ENCODE peak calls at places on chromosomes 11 and 22, in eight cellular contexts. Q is astrocyte of the spinal cord, S is H9, Z is mammary epithelial cell, H is Caco-2, X is fibroblast of the aortic adventitia, I is WERI-Rb-1, U is cardiac muscle cell. K is an unnamed sample.

GRCh38 chr22:32904044-32904443 is 102.5 kb downstream of the TIMP3 start:
- DNase-seq in Q (peak), S (peak), Z (peak), H (peak), X (peak), I (peak), U (peak), K (no peak)

GRCh38 chr11:10526974-10527918 is 13.7 kb downstream of the RNF141 start:
- DNase-seq in Q (peak), S (no peak), Z (peak), H (no peak), X (no peak), I (no peak), U (no peak), K (no peak)

GRCh38 chr11:44979536-44980399 is 29.1 kb upstream of the TP53I11 start:
- DNase-seq in Q (no peak), S (peak), Z (no peak), H (no peak), X (no peak), I (no peak), U (no peak), K (no peak)

GRCh38 chr22:46142548-46143490 is 7.5 kb upstream of the PPARA start:
- DNase-seq in Q (no peak), S (no peak), Z (no peak), H (no peak), X (no peak), I (no peak), U (no peak), K (no peak)

GRCh38 chr22:45171830-45172229 is 8.1 kb downstream of the NUP50 start:
- DNase-seq in Q (no peak), S (no peak), Z (no peak), H (no peak), X (no peak), I (no peak), U (no peak), K (no peak)

GRCh38 chr11:57131080-57131790 is 50.5 kb upstream of the LRRC55 start:
- DNase-seq in Q (peak), S (peak), Z (peak), H (peak), X (peak), I (peak), U (peak), K (no peak)

GRCh38 chr22:28034760-28035401 is 115.8 kb upstream of the PITPNB start:
- DNase-seq in Q (peak), S (no peak), Z (no peak), H (no peak), X (peak), I (no peak), U (peak), K (no peak)

GRCh38 chr22:22380098-22381030 is 128.2 kb downstream of the ZNF280B start:
- DNase-seq in Q (no peak), S (peak), Z (no peak), H (peak), X (no peak), I (peak), U (no peak), K (no peak)

GRCh38 chr11:124759268-124760204 is 2.6 kb downstream of the ESAM start:
- DNase-seq in Q (no peak), S (peak), Z (no peak), H (no peak), X (no peak), I (no peak), U (peak), K (no peak)

GRCh38 chr11:130371004-130371590 is 56.4 kb upstream of the ZBTB44 start:
- DNase-seq in Q (no peak), S (no peak), Z (no peak), H (peak), X (no peak), I (no peak), U (no peak), K (no peak)

GRCh38 chr22:40058265-40058664 is 63.5 kb downstream of the FAM83F start:
- DNase-seq in Q (no peak), S (no peak), Z (no peak), H (no peak), X (no peak), I (no peak), U (no peak), K (no peak)

GRCh38 chr11:86570020-86570419 is 102.4 kb downstream of the ME3 start:
- DNase-seq in Q (no peak), S (no peak), Z (no peak), H (no peak), X (no peak), I (peak), U (peak), K (no peak)

GRCh38 chr11:17263803-17264202 is 12.7 kb upstream of the NUCB2 start:
- DNase-seq in Q (peak), S (no peak), Z (peak), H (no peak), X (peak), I (no peak), U (no peak), K (no peak)

GRCh38 chr22:19350476-19350859 is 58.9 kb upstream of the CLTCL1 start:
- DNase-seq in Q (no peak), S (no peak), Z (no peak), H (no peak), X (no peak), I (no peak), U (no peak), K (no peak)

GRCh38 chr11:58782066-58782465 is 50.3 kb upstream of the GLYAT start:
- DNase-seq in Q (no peak), S (no peak), Z (no peak), H (no peak), X (no peak), I (no peak), U (no peak), K (no peak)

GRCh38 chr22:28711820-28712777 is 29.5 kb downstream of the CHEK2 start:
- DNase-seq in Q (peak), S (no peak), Z (peak), H (peak), X (peak), I (no peak), U (no peak), K (no peak)

GRCh38 chr11:75342966-75343870 is 8.2 kb downstream of the ARRB1 start:
- DNase-seq in Q (no peak), S (peak), Z (no peak), H (peak), X (no peak), I (peak), U (no peak), K (no peak)

GRCh38 chr22:33192156-33192555 is 134.0 kb upstream of the SYN3 start:
- DNase-seq in Q (no peak), S (no peak), Z (no peak), H (no peak), X (no peak), I (no peak), U (no peak), K (no peak)

GRCh38 chr11:13944801-13945505 is 17.6 kb upstream of the SPON1 start:
- DNase-seq in Q (no peak), S (no peak), Z (no peak), H (no peak), X (no peak), I (no peak), U (no peak), K (no peak)

GRCh38 chr11:9269492-9270030 is 4.4 kb upstream of the DENND5A start:
- DNase-seq in Q (no peak), S (no peak), Z (no peak), H (no peak), X (peak), I (no peak), U (peak), K (no peak)

GRCh38 chr22:28249402-28249801 is 330.3 kb upstream of the PITPNB start:
- DNase-seq in Q (no peak), S (no peak), Z (no peak), H (no peak), X (no peak), I (no peak), U (peak), K (no peak)

GRCh38 chr11:120509346-120510053 is 2.0 kb upstream of the GRIK4 start:
- DNase-seq in Q (no peak), S (no peak), Z (no peak), H (no peak), X (no peak), I (no peak), U (no peak), K (no peak)

GRCh38 chr22:19933328-19934241 is 8.0 kb upstream of the COMT start:
- DNase-seq in Q (no peak), S (no peak), Z (no peak), H (no peak), X (no peak), I (no peak), U (no peak), K (no peak)

GRCh38 chr11:135075740-135076139 is 663.7 kb upstream of the B3GAT1 start:
- DNase-seq in Q (peak), S (peak), Z (no peak), H (peak), X (peak), I (peak), U (peak), K (peak)

GRCh38 chr22:48146426-48146825 is 1384.0 kb downstream of the TBC1D22A start:
- DNase-seq in Q (no peak), S (no peak), Z (no peak), H (no peak), X (no peak), I (no peak), U (no peak), K (no peak)

GRCh38 chr11:127590319-127590718 is 589.7 kb upstream of the KIRREL3 start:
- DNase-seq in Q (no peak), S (no peak), Z (no peak), H (no peak), X (no peak), I (no peak), U (no peak), K (no peak)

GRCh38 chr11:86469491-86470388 is 95.1 kb downstream of the CCDC81 start:
- DNase-seq in Q (no peak), S (no peak), Z (no peak), H (peak), X (peak), I (no peak), U (no peak), K (no peak)

GRCh38 chr11:134516529-134516928 is 104.5 kb upstream of the B3GAT1 start:
- DNase-seq in Q (no peak), S (no peak), Z (no peak), H (no peak), X (no peak), I (peak), U (no peak), K (peak)

GRCh38 chr22:45580703-45581381 is 78.2 kb downstream of the FBLN1 start:
- DNase-seq in Q (no peak), S (no peak), Z (no peak), H (no peak), X (no peak), I (no peak), U (peak), K (no peak)

GRCh38 chr11:126333142-126333541 is 22.3 kb upstream of the ST3GAL4 start:
- DNase-seq in Q (no peak), S (no peak), Z (no peak), H (no peak), X (no peak), I (no peak), U (no peak), K (no peak)

GRCh38 chr22:19105456-19105855 is 16.8 kb downstream of the DGCR2 start:
- DNase-seq in Q (no peak), S (no peak), Z (no peak), H (no peak), X (no peak), I (no peak), U (no peak), K (no peak)

GRCh38 chr11:103633037-103633788 is 403.2 kb upstream of the DDI1 start:
- DNase-seq in Q (peak), S (no peak), Z (no peak), H (no peak), X (peak), I (no peak), U (no peak), K (no peak)

GRCh38 chr11:798093-798713 is at the start of gene SLC25A22:
- DNase-seq in Q (peak), S (peak), Z (peak), H (peak), X (peak), I (peak), U (peak), K (peak)

GRCh38 chr11:132943737-132944556 is 588.4 kb downstream of the OPCML start:
- DNase-seq in Q (no peak), S (peak), Z (no peak), H (no peak), X (no peak), I (no peak), U (peak), K (no peak)

GRCh38 chr11:82906931-82907330 is 5.4 kb downstream of the DDIAS start:
- DNase-seq in Q (peak), S (no peak), Z (no peak), H (no peak), X (peak), I (no peak), U (no peak), K (no peak)

DNA sequence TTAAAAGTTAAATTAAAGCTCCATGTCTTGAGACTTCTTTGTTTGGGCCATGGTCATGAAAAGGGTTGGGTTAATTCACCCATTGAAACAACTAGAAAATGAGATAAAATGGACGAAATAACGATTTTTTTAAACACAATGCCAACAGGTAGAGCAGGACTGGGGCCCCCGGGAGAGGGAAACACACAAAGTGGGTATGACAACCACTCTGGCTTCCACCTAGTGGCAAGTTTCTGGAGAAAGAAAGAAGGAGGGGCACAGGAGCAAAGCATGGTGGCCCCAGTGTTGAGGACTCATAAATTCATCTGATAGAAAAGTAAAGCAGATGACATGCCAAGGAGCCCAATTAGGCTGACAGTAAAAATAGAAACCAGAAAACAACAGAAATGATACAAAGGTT is 68.4 kb downstream of the MYEOV start:
- DNase-seq in Q (no peak), S (peak), Z (no peak), H (no peak), X (no peak), I (no peak), U (no peak), K (no peak)
- TF ChIP-seq CTCF in Q (no peak), S (peak), Z (no peak), H (no peak), X (no peak), I (no peak), U (no peak), K (no peak)

GRCh38 chr11:93921695-93922468 is 71.5 kb upstream of the VSTM5 start:
- DNase-seq in Q (peak), S (peak), Z (peak), H (peak), X (peak), I (peak), U (peak), K (no peak)
- TF ChIP-seq CTCF in Q (peak), S (peak), Z (peak), H (peak), X (peak), I (peak), U (peak), K (no peak)

GRCh38 chr22:36982136-36982535 is 37.1 kb downstream of the TST start:
- DNase-seq in Q (no peak), S (no peak), Z (no peak), H (no peak), X (no peak), I (peak), U (no peak), K (no peak)
- TF ChIP-seq CTCF in Q (no peak), S (peak), Z (no peak), H (no peak), X (no peak), I (peak), U (peak), K (no peak)

DNA sequence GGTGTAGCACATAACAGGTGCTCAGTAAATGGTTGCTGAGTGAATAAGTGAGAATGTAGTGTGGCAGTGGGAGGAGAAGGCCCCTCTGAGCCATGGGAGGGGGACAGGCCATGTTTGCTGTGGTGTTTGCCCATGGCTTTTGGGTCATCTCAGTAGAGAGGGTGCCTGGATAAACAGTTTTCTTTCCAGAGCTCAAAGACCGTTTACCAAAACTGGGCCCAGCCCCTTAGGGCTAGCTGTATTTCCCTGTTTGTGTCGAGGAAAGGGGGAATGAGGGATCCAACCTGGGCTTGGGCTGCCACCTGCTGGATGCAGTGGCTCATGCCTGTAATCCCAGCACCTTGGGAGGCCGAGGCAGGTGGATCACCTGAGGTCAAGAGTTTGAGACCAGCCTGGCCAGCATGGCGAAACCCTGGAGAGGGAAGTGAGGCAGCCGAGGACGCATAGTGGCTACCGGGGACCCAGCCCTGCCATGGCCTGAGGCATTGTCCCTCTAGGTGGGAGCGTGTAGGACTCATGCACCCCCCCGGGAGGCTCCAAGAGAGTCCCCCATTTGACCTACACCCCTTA is 8.7 kb upstream of the LTO1 start:
- DNase-seq in Q (no peak), S (peak), Z (peak), H (peak), X (no peak), I (peak), U (no peak), K (no peak)
- TF ChIP-seq CTCF in Q (peak), S (peak), Z (peak), H (peak), X (peak), I (peak), U (peak), K (no peak)

GRCh38 chr22:43110927-43111623 is 525 bp downstream of the BIK start:
- DNase-seq in Q (no peak), S (no peak), Z (peak), H (peak), X (no peak), I (peak), U (peak), K (no peak)
- TF ChIP-seq CTCF in Q (no peak), S (no peak), Z (no peak), H (no peak), X (no peak), I (peak), U (no peak), K (no peak)

GRCh38 chr11:34492806-34493414 is 20.7 kb downstream of the ELF5 start:
- DNase-seq in Q (peak), S (peak), Z (peak), H (peak), X (peak), I (peak), U (peak), K (no peak)
- TF ChIP-seq CTCF in Q (peak), S (peak), Z (peak), H (peak), X (peak), I (peak), U (peak), K (peak)

DNA sequence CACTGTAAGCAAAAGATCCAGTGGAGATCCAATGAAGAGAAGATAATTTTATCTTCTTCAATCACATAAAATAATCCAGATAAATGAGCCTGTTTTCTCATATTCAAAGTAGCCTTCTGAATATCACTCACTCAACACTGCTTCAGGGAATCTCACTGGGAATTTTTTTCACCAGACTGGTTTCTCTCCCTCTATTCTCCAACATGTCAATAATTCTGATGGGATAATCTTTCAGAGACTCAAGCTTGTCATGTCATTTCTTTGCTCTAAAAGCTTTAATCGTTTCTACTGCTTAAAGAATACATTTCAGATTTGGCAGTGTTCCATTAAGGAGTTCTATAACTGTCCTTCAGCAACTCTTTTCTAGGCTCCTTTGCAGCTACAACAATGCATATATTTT is 16.3 kb downstream of the CNTN5 start:
- DNase-seq in Q (no peak), S (no peak), Z (no peak), H (no peak), X (no peak), I (no peak), U (no peak), K (no peak)
- TF ChIP-seq CTCF in Q (no peak), S (no peak), Z (no peak), H (no peak), X (no peak), I (no peak), U (no peak), K (no peak)

DNA sequence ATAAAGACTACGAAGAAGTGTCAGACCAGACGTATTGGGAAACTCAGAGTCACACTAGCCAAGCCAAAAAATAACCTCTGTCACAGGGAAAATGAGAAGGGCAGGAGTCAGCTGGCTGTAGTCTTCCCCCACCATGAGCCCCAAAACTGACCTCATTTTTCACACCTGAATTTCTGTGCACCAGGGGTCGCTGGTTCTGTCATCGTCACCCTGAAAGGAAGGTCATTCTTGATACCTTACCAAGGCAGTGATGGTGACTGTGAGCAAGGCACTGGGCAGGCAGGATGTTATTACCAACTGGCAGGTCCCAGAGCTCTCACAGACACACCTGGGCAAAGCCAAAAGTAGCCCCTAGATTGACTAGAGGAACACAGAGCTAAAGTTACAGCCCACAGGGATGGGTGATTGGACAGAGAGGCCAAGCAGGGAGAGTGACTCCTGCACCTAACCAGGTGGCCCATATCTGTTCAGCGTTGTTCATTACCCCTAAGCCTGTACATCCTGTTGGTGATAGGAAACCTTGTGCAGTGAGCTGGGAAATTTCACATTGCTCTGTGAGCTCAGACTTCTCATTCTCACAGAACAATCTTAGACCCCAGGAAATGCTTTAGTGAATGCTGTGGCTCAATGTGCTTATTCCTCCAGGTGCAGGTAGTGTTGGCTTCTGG is 32.3 kb upstream of the OR56A1 start:
- DNase-seq in Q (no peak), S (no peak), Z (no peak), H (peak), X (no peak), I (no peak), U (no peak), K (no peak)
- TF ChIP-seq CTCF in Q (no peak), S (peak), Z (no peak), H (peak), X (no peak), I (no peak), U (no peak), K (no peak)

GRCh38 chr11:29018631-29019030 is 910.4 kb downstream of the METTL15 start:
- DNase-seq in Q (peak), S (no peak), Z (peak), H (no peak), X (peak), I (no peak), U (no peak), K (no peak)
- TF ChIP-seq CTCF in Q (no peak), S (no peak), Z (peak), H (no peak), X (no peak), I (no peak), U (peak), K (no peak)

GRCh38 chr22:36858156-36858555 is 2.6 kb upstream of the NCF4 start:
- DNase-seq in Q (no peak), S (no peak), Z (no peak), H (no peak), X (no peak), I (no peak), U (no peak), K (no peak)

GRCh38 chr22:36856121-36856791 is 4.5 kb upstream of the NCF4 start:
- DNase-seq in Q (peak), S (peak), Z (peak), H (peak), X (peak), I (peak), U (peak), K (peak)

GRCh38 chr22:36858966-36859365 is 1.8 kb upstream of the NCF4 start:
- DNase-seq in Q (no peak), S (no peak), Z (no peak), H (no peak), X (no peak), I (no peak), U (no peak), K (no peak)

GRCh38 chr22:36855478-36855877 is 5.3 kb upstream of the NCF4 start:
- DNase-seq in Q (no peak), S (no peak), Z (no peak), H (no peak), X (no peak), I (no peak), U (no peak), K (no peak)

GRCh38 chr22:36856792-36857135 is 4.0 kb upstream of the NCF4 start:
- DNase-seq in Q (no peak), S (no peak), Z (no peak), H (no peak), X (no peak), I (no peak), U (no peak), K (no peak)
- TF ChIP-seq CTCF in Q (no peak), S (no peak), Z (no peak), H (no peak), X (no peak), I (no peak), U (no peak), K (no peak)

K was measured in natural killer cell.